ENCODE peak calls at places on chromosomes 4 and X, in four cellular contexts. One of them, this sample, is unnamed.
A peak's percentile ranks its signal among the peaks of the same experiment; 100 is the strongest.

GRCh38 chr4:146643812-146644401 is 5.2 kb downstream of the POU4F2 start:
- DNase-seq in GM23248: peak; percentile 52
- DNase-seq in MM.1S: peak; percentile 40
- DNase-seq in GM12878: no peak
- DNase-seq in this sample: peak; percentile 39

GRCh38 chr4:56078866-56079265 is 130.1 kb downstream of the CEP135 start:
- DNase-seq in GM12878: no peak
- DNase-seq in GM23248: no peak
- DNase-seq in MM.1S: no peak
- DNase-seq in this sample: no peak

GRCh38 chrX:50381729-50382415 is 88.8 kb downstream of the DGKK start:
- DNase-seq in GM12878: no peak
- DNase-seq in GM23248: no peak
- DNase-seq in MM.1S: no peak
- DNase-seq in this sample: no peak

GRCh38 chr4:169988252-169988651 is 37.9 kb downstream of the MFAP3L start:
- DNase-seq in GM23248: peak; percentile 36
- DNase-seq in GM12878: no peak
- DNase-seq in MM.1S: no peak
- DNase-seq in this sample: no peak

GRCh38 chr4:116055857-116056827 is 942.7 kb upstream of the NDST4 start:
- DNase-seq in GM12878: no peak
- DNase-seq in MM.1S: peak; percentile 42
- DNase-seq in GM23248: peak; percentile 34
- DNase-seq in this sample: no peak

GRCh38 chr4:56410247-56410646 is 23.0 kb upstream of the AASDH start:
- DNase-seq in MM.1S: no peak
- DNase-seq in GM12878: no peak
- DNase-seq in GM23248: peak; percentile 96
- DNase-seq in this sample: no peak

GRCh38 chr4:17811078-17811603 is 362 bp downstream of the NCAPG start:
- DNase-seq in GM12878: no peak
- DNase-seq in MM.1S: peak; percentile 33
- DNase-seq in GM23248: peak; percentile 75
- DNase-seq in this sample: no peak

GRCh38 chr4:113467581-113467980 is 294.0 kb downstream of the CAMK2D start:
- DNase-seq in GM12878: no peak
- DNase-seq in GM23248: peak; percentile 93
- DNase-seq in MM.1S: no peak
- DNase-seq in this sample: no peak

GRCh38 chr4:123361195-123361861 is 35.3 kb upstream of the SPRY1 start:
- DNase-seq in GM23248: peak; percentile 71
- DNase-seq in MM.1S: no peak
- DNase-seq in GM12878: no peak
- DNase-seq in this sample: peak; percentile 75

GRCh38 chrX:69309074-69309792 is 144.0 kb upstream of the PJA1 start:
- DNase-seq in GM12878: no peak
- DNase-seq in MM.1S: no peak
- DNase-seq in GM23248: no peak
- DNase-seq in this sample: no peak

GRCh38 chrX:146278381-146278780 is 460.8 kb downstream of the SLITRK2 start:
- DNase-seq in MM.1S: peak; percentile 62
- DNase-seq in GM12878: no peak
- DNase-seq in GM23248: no peak
- DNase-seq in this sample: no peak

GRCh38 chrX:135416546-135416945 is 5.2 kb upstream of the SMIM10L2A start:
- DNase-seq in MM.1S: no peak
- DNase-seq in GM23248: no peak
- DNase-seq in GM12878: no peak
- DNase-seq in this sample: no peak

GRCh38 chr4:25029479-25030282 is 1.1 kb downstream of the LGI2 start:
- DNase-seq in GM23248: no peak
- DNase-seq in MM.1S: peak; percentile 11
- DNase-seq in GM12878: no peak
- DNase-seq in this sample: no peak
- TF ChIP-seq EZH2 in GM23248: no peak
- TF ChIP-seq EZH2 in MM.1S: no peak
- TF ChIP-seq EZH2 in GM12878: no peak
- TF ChIP-seq EZH2 in this sample: no peak

DNA sequence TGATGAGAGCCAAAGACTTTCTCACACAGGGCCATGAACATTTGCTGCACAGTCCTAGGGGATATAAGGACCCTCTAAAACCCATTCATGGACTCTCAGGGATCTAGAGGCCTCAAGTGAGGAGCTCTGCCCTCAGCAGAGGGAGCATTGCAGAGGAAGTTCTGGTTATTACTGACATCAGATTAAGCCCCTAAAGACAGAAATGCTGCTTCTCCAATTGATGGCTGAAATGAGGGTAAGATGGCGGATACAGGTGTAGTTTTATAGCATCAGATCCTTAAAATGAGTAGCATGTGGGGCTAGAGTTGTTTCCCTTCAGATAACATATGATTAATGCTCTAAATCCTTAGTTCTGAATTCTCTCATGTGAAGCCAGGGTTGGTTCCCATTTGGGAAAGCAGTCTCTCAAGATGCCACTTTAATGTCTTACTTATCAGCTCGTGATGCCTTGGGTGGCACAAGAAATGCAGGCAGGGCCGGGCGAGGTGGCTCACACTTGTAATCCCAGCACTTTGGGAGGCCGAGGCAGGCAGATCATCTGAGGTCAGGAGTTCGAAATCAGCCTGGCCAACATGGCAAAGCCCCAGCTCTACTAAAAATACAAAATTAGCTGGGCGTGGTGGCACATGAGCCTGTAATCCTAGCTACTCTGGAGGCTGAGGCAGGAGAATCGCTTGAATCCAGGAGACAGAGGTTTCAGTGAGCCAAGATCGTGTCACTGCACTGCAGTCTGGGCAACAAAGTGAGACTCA is 7.9 kb downstream of the RHOH start:
- DNase-seq in GM23248: no peak
- DNase-seq in MM.1S: peak; percentile 10
- DNase-seq in GM12878: no peak
- DNase-seq in this sample: no peak
- H3K4me3 ChIP-seq in GM23248: no peak overlapping the region
- H3K4me3 ChIP-seq in MM.1S: peak overlapping the region; percentile 62
- H3K4me3 ChIP-seq in GM12878: peak overlapping the region; percentile 72
- H3K4me3 ChIP-seq in this sample: peak overlapping the region; percentile 46

GRCh38 chrX:131072871-131073571 is 14.9 kb downstream of the ARHGAP36 start:
- DNase-seq in GM12878: no peak
- DNase-seq in GM23248: no peak
- DNase-seq in MM.1S: no peak
- DNase-seq in this sample: no peak
- TF ChIP-seq EZH2 in GM12878: no peak
- TF ChIP-seq EZH2 in GM23248: no peak
- TF ChIP-seq EZH2 in MM.1S: no peak
- TF ChIP-seq EZH2 in this sample: no peak

DNA sequence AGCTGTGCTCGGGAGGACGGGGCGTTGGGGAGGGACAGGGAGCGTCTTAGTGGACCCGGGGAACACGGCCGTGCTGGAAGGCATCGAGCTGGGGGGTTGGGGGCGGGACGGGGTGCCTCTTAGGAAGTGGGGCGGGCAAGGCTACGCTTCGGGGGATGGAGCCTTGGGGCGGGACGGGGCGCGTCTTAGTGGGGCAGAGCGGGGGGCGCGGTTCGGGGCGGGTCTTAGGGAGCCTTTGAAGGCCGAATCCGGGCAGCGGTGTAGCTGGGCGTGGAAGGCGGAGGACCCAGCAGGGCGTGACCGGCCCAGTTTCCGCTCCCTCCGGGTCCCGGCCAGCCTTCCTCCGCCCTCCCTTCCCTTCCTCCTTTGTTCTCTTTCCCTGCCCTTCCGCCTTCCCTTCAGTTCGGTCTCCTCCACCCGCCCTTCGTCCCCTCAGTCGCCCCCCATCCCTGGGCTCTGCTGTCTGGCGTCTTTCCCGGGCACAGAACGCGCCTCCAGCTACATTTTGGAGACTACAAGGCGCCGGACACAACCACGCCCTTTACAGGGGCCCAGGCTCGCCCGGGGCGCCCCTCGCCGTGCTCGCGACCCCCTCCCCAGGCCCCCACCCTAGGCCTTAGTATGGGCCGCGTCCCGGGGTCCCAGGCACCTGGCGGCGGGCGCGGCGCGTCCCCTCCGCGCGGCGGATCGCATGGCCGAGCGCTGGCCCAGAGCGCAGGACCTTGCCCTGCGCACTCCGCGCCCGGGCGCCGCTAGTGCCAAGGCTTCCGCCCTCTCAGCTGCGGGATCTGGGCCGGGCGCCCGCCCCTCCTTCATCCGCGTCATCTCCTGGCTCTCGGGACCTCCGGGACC is at the start of gene ARSD:
- DNase-seq in GM23248: peak; percentile 87
- DNase-seq in GM12878: no peak
- DNase-seq in MM.1S: no peak
- DNase-seq in this sample: no peak
- H3K4me3 ChIP-seq in GM23248: peak within 1 kb of the TSS; percentile 79
- H3K4me3 ChIP-seq in GM12878: peak within 1 kb of the TSS; percentile 22
- H3K4me3 ChIP-seq in MM.1S: no peak within 1 kb of the TSS
- H3K4me3 ChIP-seq in this sample: no peak within 1 kb of the TSS

DNA sequence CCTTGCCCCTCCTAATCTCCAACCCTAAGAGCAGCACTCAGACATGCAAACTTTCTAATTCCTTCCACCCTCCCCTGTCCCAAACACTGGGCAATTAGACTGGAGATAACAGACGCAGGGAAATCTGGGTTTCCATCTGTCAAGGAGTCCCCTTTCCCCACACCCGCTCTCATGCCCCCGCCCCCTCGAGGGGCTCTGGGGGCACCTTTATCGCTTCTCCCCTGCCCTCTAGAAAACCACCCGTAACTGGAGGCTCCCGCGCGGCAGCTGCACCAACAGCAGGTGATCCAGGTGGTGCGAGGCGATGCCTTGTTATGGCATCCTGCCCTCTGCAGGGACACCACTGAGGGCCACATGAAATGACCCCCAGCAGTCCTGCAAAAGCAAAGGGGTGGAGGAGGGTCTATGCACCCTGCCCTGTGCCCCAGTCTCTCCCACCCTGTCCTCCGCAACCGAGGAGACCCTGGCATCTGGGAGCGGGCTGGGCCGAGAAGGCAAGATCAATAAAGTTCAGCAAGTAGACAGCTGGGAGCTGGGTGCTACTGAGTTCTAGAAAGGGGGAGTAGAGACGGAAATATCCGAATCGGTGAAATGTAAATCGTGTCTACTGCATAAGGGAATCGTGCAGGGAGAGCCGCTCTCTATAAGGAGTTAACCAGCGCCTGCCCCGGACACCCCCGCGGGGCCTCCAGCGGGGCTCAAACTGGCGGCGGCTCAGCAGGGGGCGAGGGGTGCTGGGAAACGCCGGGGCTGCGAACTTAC is 1.6 kb downstream of the KCTD8 start:
- DNase-seq in GM12878: no peak
- DNase-seq in MM.1S: no peak
- DNase-seq in GM23248: no peak
- DNase-seq in this sample: no peak
- TF ChIP-seq EZH2 in GM12878: no peak
- TF ChIP-seq EZH2 in MM.1S: no peak
- TF ChIP-seq EZH2 in GM23248: no peak
- TF ChIP-seq EZH2 in this sample: no peak

This sample was measured in K562.